ENCODE peak calls at places on chromosome 11, in ten cellular contexts. B is SK-N-SH, U is fibroblast of lung, E is GM23248, S is K562, I is neuronal stem cell, X is endodermal cell, O is HepG2, J is H1, D is mesendoderm. P is an unnamed sample. For H3K4me1, the result is how much of the 10 kb centered on the place peaks cover.

GRCh38 chr11:38824573-38824972 is 2226.5 kb upstream of the RAG2 start:
- DNase-seq in B (peak), U (peak), E (peak), S (no peak), I (no peak), X (peak), O (peak), J (no peak), D (peak), P (no peak)

GRCh38 chr11:117884994-117885393 is 8.5 kb upstream of the FXYD6 start:
- DNase-seq in B (no peak), U (peak), E (peak), S (no peak), I (no peak), X (peak), O (no peak), J (no peak), D (no peak), P (no peak)

GRCh38 chr11:120527111-120527748 is 15.7 kb downstream of the GRIK4 start:
- DNase-seq in B (peak), U (peak), E (peak), S (no peak), I (no peak), X (peak), O (no peak), J (peak), D (peak), P (peak)

GRCh38 chr11:82750643-82751139 is 17.0 kb upstream of the FAM181B start:
- DNase-seq in B (peak), U (no peak), E (no peak), S (no peak), I (peak), X (peak), O (no peak), J (no peak), D (peak), P (peak)

GRCh38 chr11:35992551-35992950 is 48.7 kb downstream of the LDLRAD3 start:
- DNase-seq in B (no peak), U (no peak), E (no peak), S (no peak), I (no peak), X (no peak), O (no peak), J (no peak), D (no peak), P (no peak)

GRCh38 chr11:12778506-12778905 is 104.3 kb downstream of the TEAD1 start:
- DNase-seq in B (no peak), U (no peak), E (no peak), S (no peak), I (no peak), X (no peak), O (no peak), J (no peak), D (no peak), P (peak)

GRCh38 chr11:2995893-2996554 is 3.9 kb upstream of the NAP1L4 start:
- DNase-seq in B (no peak), U (no peak), E (no peak), S (no peak), I (no peak), X (no peak), O (no peak), J (no peak), D (no peak), P (no peak)

GRCh38 chr11:78742430-78742829 is 167.8 kb upstream of the NARS2 start:
- DNase-seq in B (no peak), U (peak), E (peak), S (no peak), I (no peak), X (no peak), O (no peak), J (no peak), D (no peak), P (no peak)

DNA sequence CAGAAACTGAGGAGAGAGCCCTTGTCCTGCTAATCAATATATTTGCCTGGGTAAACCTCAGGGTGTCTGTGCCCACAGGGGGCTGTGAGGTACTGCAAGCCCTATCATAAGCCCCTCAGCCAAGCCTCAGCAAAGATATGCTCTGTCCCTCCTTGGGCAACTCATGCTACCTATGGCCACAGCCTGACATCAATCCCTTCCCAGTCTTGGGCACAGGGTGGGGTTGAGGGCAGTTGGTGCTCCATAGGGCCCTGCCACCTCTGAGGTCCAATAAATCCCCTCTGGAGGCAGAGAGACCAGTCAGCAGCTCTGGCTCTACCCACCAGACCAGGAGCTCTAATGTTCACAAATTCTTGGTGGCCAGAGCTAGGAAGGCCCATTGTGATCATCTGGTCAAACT is 23.8 kb downstream of the TPBGL start:
- DNase-seq in B (no peak), U (no peak), E (no peak), S (no peak), I (no peak), X (peak), O (no peak), J (no peak), D (no peak), P (no peak)
- H3K9ac ChIP-seq in B (no peak), U (no peak), E (no peak), S (no peak), I (no peak), X (no peak), O (no peak), J (no peak), D (no peak), P (no peak)

DNA sequence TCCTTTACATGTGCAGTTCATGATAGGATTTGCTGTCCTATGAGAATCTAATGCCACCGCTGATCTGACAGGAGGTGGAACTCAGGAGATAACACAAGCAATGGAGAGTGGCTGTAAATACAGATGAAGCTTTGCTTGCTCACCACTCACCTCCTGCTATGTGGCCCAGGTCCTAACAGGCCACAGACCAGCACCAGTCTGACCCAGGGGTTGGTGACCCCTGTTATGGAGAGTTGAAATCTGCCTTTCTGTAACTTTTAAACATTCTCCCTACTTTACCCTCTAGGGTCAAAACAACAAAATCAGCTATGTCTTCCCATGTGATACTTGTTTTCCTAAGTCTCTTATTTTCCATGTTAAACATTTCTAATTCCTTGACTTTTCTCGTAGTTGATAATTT is 48.7 kb upstream of the BARX2 start:
- DNase-seq in B (no peak), U (no peak), E (no peak), S (no peak), I (no peak), X (no peak), O (no peak), J (no peak), D (no peak), P (no peak)
- H3K4me1 ChIP-seq in B (under half), U (under half), E (under half), S (under half), I (under half), X (under half), O (under half), J (under half), D (under half), P (under half)

GRCh38 chr11:31818874-31819331 is 7.8 kb upstream of the PAX6 start:
- DNase-seq in B (peak), U (no peak), E (no peak), S (no peak), I (peak), X (peak), O (no peak), J (no peak), D (peak), P (no peak)

GRCh38 chr11:31821235-31821764 is 10.2 kb upstream of the PAX6 start:
- DNase-seq in B (no peak), U (no peak), E (no peak), S (no peak), I (no peak), X (no peak), O (no peak), J (no peak), D (no peak), P (no peak)

GRCh38 chr11:31820438-31820818 is 9.3 kb upstream of the PAX6 start:
- DNase-seq in B (peak), U (no peak), E (no peak), S (no peak), I (peak), X (no peak), O (no peak), J (no peak), D (peak), P (no peak)

GRCh38 chr11:31817621-31818493 is 6.7 kb upstream of the PAX6 start:
- DNase-seq in B (peak), U (no peak), E (no peak), S (no peak), I (peak), X (peak), O (no peak), J (no peak), D (peak), P (no peak)

DNA sequence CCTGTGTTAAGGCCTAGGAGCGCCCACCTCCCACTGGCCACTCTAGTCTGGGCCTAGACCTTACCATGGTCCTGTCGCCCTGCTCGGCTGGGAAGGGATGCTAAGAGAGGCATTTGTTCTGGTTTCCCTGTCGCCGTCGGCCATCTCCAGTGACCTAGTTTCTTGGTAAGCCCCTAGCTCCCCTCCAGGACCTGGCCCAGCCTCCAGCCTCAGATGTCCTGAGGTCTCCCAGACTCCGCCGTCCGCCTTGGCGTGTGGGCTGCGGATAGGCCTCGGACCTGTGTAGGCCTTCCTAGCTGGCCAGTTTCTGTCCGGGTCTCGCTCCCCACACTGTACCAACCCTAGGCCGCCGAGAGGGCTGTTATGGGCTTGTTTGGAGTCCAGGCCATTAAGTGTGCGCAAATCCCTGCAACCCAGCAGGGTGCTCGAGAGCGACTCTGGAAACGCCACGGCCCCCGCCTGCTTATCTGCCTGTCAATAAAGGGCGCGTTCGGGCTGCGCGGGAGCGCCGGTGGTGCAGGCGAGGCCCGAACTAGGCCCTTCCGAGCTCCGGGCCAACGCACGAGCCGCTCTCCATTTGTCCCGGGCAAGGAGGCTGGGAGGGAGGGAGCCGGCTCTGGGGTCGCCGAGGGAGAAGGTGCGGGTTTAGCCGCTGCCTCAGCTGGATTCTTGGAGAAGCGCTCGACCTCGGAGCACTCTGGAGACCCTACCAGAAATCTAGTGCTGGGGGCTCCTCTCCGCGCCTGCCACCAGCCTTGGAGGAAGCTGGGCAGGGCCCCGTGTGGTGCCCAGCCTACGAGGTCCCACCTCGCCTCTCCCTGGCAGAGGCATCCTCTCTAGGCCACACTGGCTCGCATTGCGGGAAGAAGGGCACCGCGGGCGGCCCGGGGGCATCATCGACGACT is 8.7 kb upstream of the PAX6 start:
- DNase-seq in B (peak), U (no peak), E (no peak), S (no peak), I (peak), X (peak), O (no peak), J (no peak), D (peak), P (no peak)
- H3K4me3 ChIP-seq in B (no peak), U (no peak), E (no peak), S (no peak), I (no peak), X (no peak), O (no peak), J (peak), D (no peak), P (no peak)

DNA sequence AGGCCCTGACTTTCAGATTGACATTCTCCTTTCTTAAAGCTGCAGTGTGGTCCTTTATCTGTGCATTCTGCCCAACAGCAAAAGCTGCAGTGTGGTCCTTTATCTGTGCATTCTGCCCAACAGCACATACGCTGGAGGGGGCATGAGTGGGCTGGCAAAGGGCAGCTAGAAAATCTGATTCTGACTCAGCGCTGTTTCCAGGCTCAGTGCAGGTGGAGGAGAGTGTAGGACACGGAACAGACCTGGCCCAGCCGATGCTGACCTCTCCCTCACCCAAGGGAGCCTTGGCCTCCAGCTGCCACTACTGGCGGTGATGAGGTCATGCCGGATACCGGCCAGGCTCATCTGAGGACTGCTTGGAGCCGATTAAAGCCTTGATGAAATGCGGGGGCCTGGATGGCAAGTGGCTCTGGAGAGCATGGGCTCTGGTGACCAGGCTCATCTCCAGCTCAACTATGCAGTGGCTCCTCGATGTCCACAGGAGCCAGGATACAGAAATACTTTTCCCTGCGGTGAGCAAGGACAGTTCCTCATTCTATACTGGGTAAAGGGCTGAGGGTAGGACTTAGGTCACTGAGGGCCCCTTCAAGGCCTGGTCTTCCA is 84.6 kb downstream of the CLPB start:
- DNase-seq in B (peak), U (no peak), E (peak), S (peak), I (no peak), X (no peak), O (no peak), J (no peak), D (no peak), P (no peak)
- H3K9ac ChIP-seq in B (no peak), U (no peak), E (no peak), S (peak), I (no peak), X (no peak), O (no peak), J (no peak), D (no peak), P (no peak)

P was measured in adipocyte.